ENCODE peak calls at places on chromosome 6, in five cellular contexts. C is pons, T is hypothalamus, J is HTR-8/SVneo, V is glutamatergic neuron. O is an unnamed sample.

GRCh38 chr6:23559587-23560343 is 566.2 kb upstream of the NRSN1 start:
- DNase-seq in C (no peak), T (no peak), V (no peak), J (no peak), O (no peak)

GRCh38 chr6:146050168-146050567 is 21.3 kb downstream of the GRM1 start:
- DNase-seq in C (no peak), J (no peak), V (no peak), T (no peak), O (no peak)

GRCh38 chr6:24766685-24767462 is 7.9 kb upstream of the GMNN start:
- DNase-seq in T (no peak), J (peak; percentile 45), V (no peak), C (peak; percentile 42), O (peak; percentile 36)

GRCh38 chr6:35925961-35926360 is 5.1 kb upstream of the SRPK1 start:
- DNase-seq in V (no peak), T (no peak), J (no peak), C (no peak), O (no peak)

GRCh38 chr6:33633462-33634158 is 12.5 kb downstream of the ITPR3 start:
- DNase-seq in J (peak; percentile 69), T (peak; percentile 34), V (peak; percentile 65), C (peak; percentile 15), O (no peak)

GRCh38 chr6:15148356-15149058 is 97.4 kb upstream of the JARID2 start:
- DNase-seq in J (no peak), C (peak; percentile 13), V (peak; percentile 38), T (no peak), O (no peak)

GRCh38 chr6:37131960-37132253 is 38.0 kb upstream of the PIM1 start:
- DNase-seq in C (no peak), V (no peak), T (no peak), J (no peak), O (no peak)

GRCh38 chr6:136037885-136038460 is 186.5 kb downstream of the PDE7B start:
- DNase-seq in C (no peak), T (no peak), J (no peak), V (no peak), O (no peak)

GRCh38 chr6:73051147-73051546 is 174.1 kb downstream of the KHDC1L start:
- DNase-seq in T (no peak), J (no peak), C (no peak), V (no peak), O (no peak)

GRCh38 chr6:127475823-127476176 is 16.6 kb upstream of the KIAA0408 start:
- DNase-seq in V (no peak), J (no peak), C (no peak), T (no peak), O (no peak)

GRCh38 chr6:142671791-142672190 is 273.2 kb downstream of the HIVEP2 start:
- DNase-seq in J (no peak), V (no peak), C (no peak), T (no peak), O (no peak)

GRCh38 chr6:33983109-33983475 is 162.8 kb downstream of the GRM4 start:
- DNase-seq in V (no peak), T (no peak), J (peak; percentile 83), C (peak; percentile 29), O (peak; percentile 11)

O was measured in foreskin melanocyte.